ENCODE peak calls at places on chromosome 4, in six cellular contexts. L is NCI-H2029 treated with DMSO at 0.1 percent for 48 hours, U is HTR-8/SVneo, M is ovary, G is left ventricle myocardium inferior, W is fibroblast of mammary gland. K is an unnamed sample.

GRCh38 chr4:113837397-113837796 is 75.9 kb upstream of the CAMK2D start:
- DNase-seq in G (no peak), U (no peak), W (peak), L (no peak), M (no peak), K (peak)

GRCh38 chr4:25580633-25581467 is 74.8 kb upstream of the SLC34A2 start:
- DNase-seq in G (no peak), L (no peak), M (no peak), W (no peak), U (no peak), K (no peak)

GRCh38 chr4:8199594-8200301 is 658 bp downstream of the SH3TC1 start:
- DNase-seq in G (no peak), U (no peak), W (no peak), L (no peak), M (no peak), K (no peak)

GRCh38 chr4:73257995-73258667 is 467 bp downstream of the ANKRD17 start:
- DNase-seq in W (peak), M (peak), U (no peak), G (no peak), L (no peak), K (peak)

GRCh38 chr4:1603413-1604135 is 80.5 kb downstream of the FAM53A start:
- DNase-seq in U (no peak), G (no peak), W (no peak), M (no peak), L (no peak), K (no peak)

GRCh38 chr4:64781737-64782326 is 372.6 kb upstream of the TECRL start:
- DNase-seq in M (no peak), L (peak), U (peak), W (peak), G (no peak), K (peak)

GRCh38 chr4:153348006-153348405 is 3.5 kb downstream of the MND1 start:
- DNase-seq in W (no peak), L (no peak), U (no peak), G (no peak), M (no peak), K (no peak)

GRCh38 chr4:109846395-109847098 is 1.4 kb upstream of the LRIT3 start:
- DNase-seq in W (no peak), U (no peak), G (no peak), L (no peak), M (no peak), K (peak)

GRCh38 chr4:3684546-3684945 is 81.6 kb upstream of the ADRA2C start:
- DNase-seq in M (no peak), L (no peak), G (no peak), U (no peak), W (no peak), K (no peak)

GRCh38 chr4:8368998-8369397 is 71.5 kb downstream of the ACOX3 start:
- DNase-seq in M (no peak), L (no peak), U (no peak), W (no peak), G (no peak), K (no peak)

K was measured in fibroblast of pulmonary artery.